ENCODE peak calls at places on chromosomes 13 and 19, in eight cellular contexts. V is activated CD8-positive, alpha-beta T cell treated with anti-CD3 and anti-CD28 coated beads for 36 hours; Y is stimulated activated CD4-positive, alpha-beta T cell treated with anti-CD3 and anti-CD28 coated beads, Interleukin-15, amount 100 ng/mL, for 48 hours; J is naive thymus-derived CD8-positive, alpha-beta T cell; S is H7; D is AG20443; B is HT1080; C is occipital lobe. P is an unnamed sample.
A peak's percentile ranks its signal among the peaks of the same experiment; 100 is the strongest.

GRCh38 chr19:543912-544608 is at the start of gene GZMM:
- DNase-seq in V (peak; percentile 88), Y (peak; percentile 50), J (peak; percentile 83), S (no peak), D (no peak), B (no peak), C (no peak), P (no peak)

GRCh38 chr13:99356216-99357089 is 49.3 kb upstream of the GPR183 start:
- DNase-seq in V (peak; percentile 71), Y (no peak), J (peak; percentile 88), S (no peak), D (peak; percentile 66), B (peak; percentile 78), C (no peak), P (peak; percentile 89)

GRCh38 chr13:112785419-112785856 is 95.6 kb downstream of the ATP11A start:
- DNase-seq in V (no peak), Y (no peak), J (no peak), S (peak; percentile 14), D (no peak), B (no peak), C (no peak), P (no peak)

GRCh38 chr13:87777395-87777794 is 106.2 kb downstream of the SLITRK5 start:
- DNase-seq in V (no peak), Y (no peak), J (no peak), S (no peak), D (no peak), B (peak; percentile 48), C (no peak), P (no peak)

GRCh38 chr19:45391346-45391745 is 13.5 kb downstream of the PPP1R13L start:
- DNase-seq in V (no peak), Y (no peak), J (no peak), S (peak; percentile 80), D (peak; percentile 5), B (no peak), C (no peak), P (peak; percentile 63)

GRCh38 chr19:55809381-55810058 is 22.3 kb downstream of the NLRP11 start:
- DNase-seq in V (peak; percentile 78), Y (peak; percentile 43), J (no peak), S (no peak), D (peak; percentile 57), B (peak; percentile 84), C (no peak), P (peak; percentile 89)

GRCh38 chr19:3722443-3723109 is 14.4 kb downstream of the TJP3 start:
- DNase-seq in V (no peak), Y (no peak), J (no peak), S (peak; percentile 96), D (no peak), B (no peak), C (no peak), P (no peak)

GRCh38 chr13:97307882-97308624 is 85.9 kb downstream of the MBNL2 start:
- DNase-seq in V (no peak), Y (no peak), J (no peak), S (no peak), D (peak; percentile 61), B (peak; percentile 86), C (peak; percentile 17), P (no peak)

GRCh38 chr13:27679896-27680295 is 58.2 kb downstream of the POLR1D start:
- DNase-seq in V (no peak), Y (no peak), J (no peak), S (no peak), D (no peak), B (peak; percentile 36), C (no peak), P (no peak)

GRCh38 chr13:28579334-28579733 is 79.6 kb upstream of the POMP start:
- DNase-seq in V (no peak), Y (no peak), J (no peak), S (peak; percentile 41), D (no peak), B (no peak), C (no peak), P (no peak)

GRCh38 chr19:10018219-10018618 is 4.9 kb downstream of the RDH8 start:
- DNase-seq in V (no peak), Y (no peak), J (no peak), S (no peak), D (no peak), B (peak; percentile 31), C (no peak), P (no peak)

GRCh38 chr19:47226426-47227346 is 4.3 kb downstream of the BBC3 start:
- DNase-seq in V (peak; percentile 85), Y (peak; percentile 17), J (no peak), S (no peak), D (peak; percentile 69), B (peak; percentile 84), C (peak; percentile 64), P (peak; percentile 95)

GRCh38 chr13:108154421-108154858 is 60.9 kb downstream of the LIG4 start:
- DNase-seq in V (no peak), Y (no peak), J (no peak), S (no peak), D (no peak), B (no peak), C (no peak), P (no peak)

GRCh38 chr19:31066385-31066784 is 282.9 kb downstream of the TSHZ3 start:
- DNase-seq in V (no peak), Y (no peak), J (no peak), S (no peak), D (peak; percentile 79), B (peak; percentile 87), C (no peak), P (no peak)

GRCh38 chr19:5338661-5339469 is 1.7 kb downstream of the PTPRS start:
- DNase-seq in V (no peak), Y (no peak), J (no peak), S (peak; percentile 95), D (no peak), B (no peak), C (peak; percentile 24), P (no peak)

GRCh38 chr13:30020726-30021312 is 170.4 kb upstream of the UBL3 start:
- DNase-seq in V (no peak), Y (no peak), J (no peak), S (no peak), D (peak; percentile 55), B (peak; percentile 44), C (no peak), P (no peak)

GRCh38 chr19:7427944-7428343 is 60.9 kb downstream of the PEX11G start:
- DNase-seq in V (no peak), Y (no peak), J (no peak), S (no peak), D (no peak), B (no peak), C (no peak), P (peak; percentile 64)

GRCh38 chr19:10404888-10405808 is 1.8 kb upstream of the CDC37 start:
- DNase-seq in V (peak; percentile 86), Y (no peak), J (no peak), S (peak; percentile 74), D (no peak), B (no peak), C (no peak), P (no peak)

GRCh38 chr19:3536429-3537100 is 2.4 kb upstream of the TEKTIP1 start:
- DNase-seq in V (no peak), Y (no peak), J (no peak), S (no peak), D (peak; percentile 41), B (no peak), C (no peak), P (no peak)

GRCh38 chr19:49570997-49571676 is 9.2 kb downstream of the NOSIP start:
- DNase-seq in V (peak; percentile 52), Y (no peak), J (no peak), S (peak; percentile 44), D (no peak), B (peak; percentile 55), C (no peak), P (no peak)

GRCh38 chr19:11769995-11770394 is 3.2 kb downstream of the ZNF441 start:
- DNase-seq in V (no peak), Y (no peak), J (no peak), S (no peak), D (no peak), B (no peak), C (no peak), P (no peak)

GRCh38 chr13:73300718-73301425 is 242.1 kb downstream of the KLF5 start:
- DNase-seq in V (no peak), Y (no peak), J (no peak), S (no peak), D (no peak), B (no peak), C (no peak), P (no peak)

GRCh38 chr19:54190942-54191670 is at the start of gene TSEN34:
- DNase-seq in V (peak; percentile 91), Y (peak; percentile 71), J (peak; percentile 100), S (peak; percentile 95), D (peak; percentile 81), B (no peak), C (peak; percentile 83), P (peak; percentile 93)

GRCh38 chr13:109348514-109349340 is 437.7 kb downstream of the IRS2 start:
- DNase-seq in V (no peak), Y (no peak), J (no peak), S (no peak), D (no peak), B (peak; percentile 70), C (no peak), P (no peak)

GRCh38 chr13:97975280-97975850 is 21.9 kb downstream of the IPO5 start:
- DNase-seq in V (peak; percentile 11), Y (no peak), J (no peak), S (no peak), D (no peak), B (no peak), C (no peak), P (no peak)

GRCh38 chr19:5588441-5588840 is 20.7 kb upstream of the TINCR start:
- DNase-seq in V (no peak), Y (no peak), J (no peak), S (no peak), D (peak; percentile 52), B (no peak), C (no peak), P (no peak)

GRCh38 chr19:16013851-16014840 is 62.1 kb upstream of the TPM4 start:
- DNase-seq in V (no peak), Y (no peak), J (no peak), S (no peak), D (no peak), B (no peak), C (no peak), P (no peak)

GRCh38 chr13:102461302-102461701 is 59.5 kb upstream of the FGF14 start:
- DNase-seq in V (no peak), Y (no peak), J (no peak), S (no peak), D (no peak), B (no peak), C (no peak), P (no peak)

GRCh38 chr19:55346725-55347441 is 7.2 kb downstream of the KMT5C start:
- DNase-seq in V (no peak), Y (no peak), J (no peak), S (peak; percentile 61), D (no peak), B (no peak), C (no peak), P (no peak)

GRCh38 chr13:44075113-44075512 is 195.4 kb downstream of the LACC1 start:
- DNase-seq in V (no peak), Y (no peak), J (no peak), S (no peak), D (no peak), B (no peak), C (no peak), P (no peak)